ENCODE peak calls at places on chromosomes 4 and X, in nine cellular contexts. K, X, R, G, Q, Y, I, Z and O are unnamed samples. For H3K4me1, the result is how much of the 10 kb centered on the place peaks cover.

GRCh38 chr4:60396680-60397079 is 803.4 kb upstream of the ADGRL3 start:
- DNase-seq in K (no peak), X (no peak), R (no peak), G (no peak), Q (no peak), Y (no peak), I (no peak), Z (no peak), O (no peak)

GRCh38 chr4:155809835-155810234 is 51.0 kb downstream of the GUCY1B1 start:
- DNase-seq in K (no peak), X (peak), R (peak), G (no peak), Q (peak), Y (no peak), I (no peak), Z (peak), O (no peak)

GRCh38 chrX:39251995-39252394 is 450.7 kb downstream of the MID1IP1 start:
- DNase-seq in K (no peak), X (no peak), R (no peak), G (no peak), Q (no peak), Y (no peak), I (no peak), Z (no peak), O (no peak)

GRCh38 chrX:41452565-41452964 is 5.4 kb downstream of the NYX start:
- DNase-seq in K (no peak), X (no peak), R (no peak), G (no peak), Q (no peak), Y (no peak), I (no peak), Z (no peak), O (no peak)

GRCh38 chr4:139015948-139016451 is 419 bp downstream of the NOCT start:
- DNase-seq in K (peak), X (no peak), R (no peak), G (peak), Q (no peak), Y (peak), I (peak), Z (peak), O (no peak)

GRCh38 chr4:98566491-98567008 is 91.9 kb downstream of the TSPAN5 start:
- DNase-seq in K (no peak), X (no peak), R (no peak), G (peak), Q (no peak), Y (no peak), I (no peak), Z (peak), O (no peak)

GRCh38 chrX:16838202-16839066 is 31.7 kb downstream of the RBBP7 start:
- DNase-seq in K (peak), X (peak), R (no peak), G (no peak), Q (no peak), Y (peak), I (peak), Z (peak), O (no peak)

GRCh38 chr4:112327950-112328349 is 30.8 kb downstream of the ALPK1 start:
- DNase-seq in K (no peak), X (peak), R (peak), G (peak), Q (no peak), Y (no peak), I (no peak), Z (peak), O (no peak)

GRCh38 chr4:19224820-19225219 is 1026.9 kb upstream of the SLIT2 start:
- DNase-seq in K (no peak), X (peak), R (no peak), G (no peak), Q (no peak), Y (no peak), I (no peak), Z (peak), O (no peak)

GRCh38 chrX:133859860-133860259 is 125.5 kb downstream of the GPC3 start:
- DNase-seq in K (no peak), X (no peak), R (no peak), G (no peak), Q (peak), Y (no peak), I (peak), Z (no peak), O (peak)

GRCh38 chrX:130874751-130875150 is 28.3 kb downstream of the ENOX2 start:
- DNase-seq in K (no peak), X (no peak), R (no peak), G (no peak), Q (no peak), Y (no peak), I (no peak), Z (no peak), O (no peak)

GRCh38 chrX:57313583-57314215 is 27.2 kb downstream of the FAAH2 start:
- DNase-seq in K (no peak), X (no peak), R (no peak), G (no peak), Q (no peak), Y (no peak), I (no peak), Z (no peak), O (no peak)

GRCh38 chr4:169707958-169708643 is 49.6 kb downstream of the HPF1 start:
- DNase-seq in K (no peak), X (no peak), R (no peak), G (no peak), Q (no peak), Y (no peak), I (no peak), Z (no peak), O (no peak)

GRCh38 chr4:3871181-3871852 is 105.1 kb downstream of the ADRA2C start:
- DNase-seq in K (no peak), X (peak), R (peak), G (peak), Q (no peak), Y (no peak), I (no peak), Z (peak), O (no peak)

GRCh38 chr4:8453957-8454356 is 13.4 kb downstream of the TRMT44 start:
- DNase-seq in K (no peak), X (no peak), R (no peak), G (no peak), Q (no peak), Y (no peak), I (no peak), Z (no peak), O (no peak)

GRCh38 chr4:177356191-177356590 is 46.5 kb downstream of the NEIL3 start:
- DNase-seq in K (no peak), X (no peak), R (no peak), G (no peak), Q (no peak), Y (no peak), I (no peak), Z (no peak), O (no peak)

GRCh38 chr4:75099321-75099720 is 166.4 kb downstream of the PARM1 start:
- DNase-seq in K (no peak), X (no peak), R (no peak), G (no peak), Q (no peak), Y (no peak), I (no peak), Z (no peak), O (no peak)

GRCh38 chr4:87975466-87975865 is at the start of gene SPP1:
- DNase-seq in K (no peak), X (peak), R (no peak), G (peak), Q (no peak), Y (no peak), I (no peak), Z (peak), O (no peak)

GRCh38 chr4:99755223-99755944 is 61.2 kb upstream of the DAPP1 start:
- DNase-seq in K (no peak), X (no peak), R (no peak), G (no peak), Q (no peak), Y (no peak), I (no peak), Z (no peak), O (no peak)

GRCh38 chr4:147299205-147299604 is 181.7 kb upstream of the EDNRA start:
- DNase-seq in K (no peak), X (no peak), R (no peak), G (no peak), Q (no peak), Y (no peak), I (no peak), Z (no peak), O (no peak)

GRCh38 chrX:112808651-112809050 is 32.0 kb downstream of the AMOT start:
- DNase-seq in K (no peak), X (no peak), R (no peak), G (no peak), Q (no peak), Y (no peak), I (no peak), Z (no peak), O (no peak)

GRCh38 chr4:3022651-3023050 is 51.7 kb downstream of the HTT-AS start:
- DNase-seq in K (no peak), X (no peak), R (no peak), G (no peak), Q (no peak), Y (no peak), I (no peak), Z (no peak), O (no peak)

GRCh38 chr4:110155632-110156031 is 42.8 kb downstream of the ELOVL6 start:
- DNase-seq in K (no peak), X (no peak), R (no peak), G (no peak), Q (no peak), Y (no peak), I (no peak), Z (no peak), O (no peak)

GRCh38 chr4:174521800-174522182 is 497 bp downstream of the HPGD start:
- DNase-seq in K (no peak), X (peak), R (peak), G (peak), Q (no peak), Y (peak), I (no peak), Z (no peak), O (no peak)

GRCh38 chr4:13647012-13647411 is 19.5 kb upstream of the BOD1L1 start:
- DNase-seq in K (no peak), X (no peak), R (no peak), G (no peak), Q (no peak), Y (no peak), I (no peak), Z (no peak), O (no peak)

GRCh38 chrX:2692221-2693122 is 1.4 kb downstream of the CD99 start:
- DNase-seq in K (peak), X (peak), R (no peak), G (peak), Q (no peak), Y (no peak), I (no peak), Z (peak), O (no peak)

GRCh38 chrX:30690330-30690729 is 37.1 kb downstream of the GK start:
- DNase-seq in K (no peak), X (no peak), R (no peak), G (no peak), Q (no peak), Y (no peak), I (no peak), Z (no peak), O (no peak)

GRCh38 chr4:41692717-41693345 is 55.7 kb downstream of the PHOX2B start:
- DNase-seq in K (no peak), X (peak), R (no peak), G (peak), Q (peak), Y (peak), I (no peak), Z (peak), O (no peak)

GRCh38 chr4:24690436-24690835 is 104.9 kb upstream of the SOD3 start:
- DNase-seq in K (peak), X (no peak), R (no peak), G (no peak), Q (no peak), Y (no peak), I (no peak), Z (no peak), O (no peak)

GRCh38 chr4:108851346-108851745 is 88.5 kb upstream of the ETNPPL start:
- DNase-seq in K (no peak), X (no peak), R (no peak), G (no peak), Q (no peak), Y (no peak), I (no peak), Z (no peak), O (no peak)

GRCh38 chrX:114178126-114178525 is 405.8 kb upstream of the HTR2C start:
- DNase-seq in K (no peak), X (no peak), R (no peak), G (no peak), Q (no peak), Y (no peak), I (no peak), Z (no peak), O (no peak)

GRCh38 chrX:134171661-134172587 is 65.1 kb upstream of the CCDC160 start:
- DNase-seq in K (peak), X (peak), R (peak), G (peak), Q (peak), Y (peak), I (peak), Z (peak), O (no peak)

GRCh38 chr4:17616283-17616682 is 1.8 kb downstream of the MED28 start:
- DNase-seq in K (no peak), X (no peak), R (no peak), G (no peak), Q (no peak), Y (no peak), I (no peak), Z (no peak), O (no peak)
- H3K27ac ChIP-seq in K (no peak), X (no peak), R (no peak), G (no peak), Q (no peak), Y (no peak), I (no peak), Z (no peak), O (no peak)

DNA sequence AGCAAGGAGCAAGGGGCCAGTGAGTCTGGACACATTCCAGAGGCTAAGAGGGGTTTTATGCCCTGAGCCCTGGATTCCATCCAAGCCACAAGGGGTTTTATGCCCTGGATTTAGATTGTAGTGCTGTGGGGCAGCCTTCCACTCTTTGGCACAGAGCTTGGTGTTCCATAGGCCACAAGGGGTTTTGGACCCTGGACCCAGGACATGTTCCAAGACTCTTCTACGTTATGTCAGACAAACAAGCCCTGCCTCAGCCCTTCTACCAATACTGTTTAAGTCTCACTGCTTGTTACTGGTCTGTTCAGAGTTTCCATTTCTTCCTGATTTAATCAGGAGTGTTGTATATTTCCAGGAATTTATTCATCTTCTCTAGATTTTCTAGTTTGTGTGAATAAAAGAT is 12.8 kb upstream of the SCARB2 start:
- DNase-seq in K (no peak), X (no peak), R (no peak), G (no peak), Q (no peak), Y (no peak), I (no peak), Z (no peak), O (no peak)
- H3K4me3 ChIP-seq in K (no peak), X (no peak), R (no peak), G (no peak), Q (no peak), Y (no peak), I (no peak), Z (no peak), O (no peak)

GRCh38 chr4:38675167-38676121 is 11.4 kb downstream of the KLF3 start:
- DNase-seq in K (peak), X (peak), R (peak), G (peak), Q (peak), Y (peak), I (peak), Z (peak), O (peak)

GRCh38 chr4:38677466-38677865 is 13.5 kb downstream of the KLF3 start:
- DNase-seq in K (no peak), X (no peak), R (no peak), G (peak), Q (no peak), Y (no peak), I (no peak), Z (no peak), O (no peak)

GRCh38 chr4:38681283-38682066 is 17.5 kb downstream of the KLF3 start:
- DNase-seq in K (no peak), X (no peak), R (no peak), G (peak), Q (no peak), Y (no peak), I (no peak), Z (no peak), O (no peak)

GRCh38 chr4:38676986-38677385 is 13.0 kb downstream of the KLF3 start:
- DNase-seq in K (no peak), X (no peak), R (no peak), G (peak), Q (no peak), Y (no peak), I (no peak), Z (no peak), O (no peak)

DNA sequence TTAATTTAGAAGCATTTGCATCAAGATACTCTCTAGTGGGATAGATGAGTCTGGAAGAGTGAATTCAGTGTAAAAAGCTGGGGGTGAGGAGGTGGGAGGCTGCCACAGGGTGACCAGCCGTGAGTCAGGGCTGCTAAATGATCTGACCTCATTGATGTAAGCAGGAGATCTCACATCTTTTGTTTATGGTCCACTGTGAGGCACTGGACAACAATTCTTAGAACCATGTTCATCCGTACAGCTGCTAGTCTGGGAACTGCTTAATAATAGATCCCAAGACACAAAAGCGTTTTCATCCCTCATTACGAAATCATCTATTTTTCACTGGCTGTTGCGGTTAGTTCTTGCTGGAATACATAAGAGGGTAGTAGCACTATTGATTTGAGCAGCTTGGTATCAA is 14.1 kb downstream of the KLF3 start:
- DNase-seq in K (no peak), X (no peak), R (no peak), G (peak), Q (peak), Y (peak), I (no peak), Z (no peak), O (no peak)
- H3K4me1 ChIP-seq in K (half or more), X (under half), R (half or more), G (under half), Q (half or more), Y (half or more), I (half or more), Z (under half), O (under half)

GRCh38 chrX:46545111-46546005 is at the start of gene ZNF674:
- DNase-seq in K (peak), X (peak), R (peak), G (peak), Q (peak), Y (peak), I (peak), Z (peak), O (peak)
- H3K27ac ChIP-seq in K (peak), X (no peak), R (peak), G (no peak), Q (peak), Y (peak), I (peak), Z (peak), O (peak)

DNA sequence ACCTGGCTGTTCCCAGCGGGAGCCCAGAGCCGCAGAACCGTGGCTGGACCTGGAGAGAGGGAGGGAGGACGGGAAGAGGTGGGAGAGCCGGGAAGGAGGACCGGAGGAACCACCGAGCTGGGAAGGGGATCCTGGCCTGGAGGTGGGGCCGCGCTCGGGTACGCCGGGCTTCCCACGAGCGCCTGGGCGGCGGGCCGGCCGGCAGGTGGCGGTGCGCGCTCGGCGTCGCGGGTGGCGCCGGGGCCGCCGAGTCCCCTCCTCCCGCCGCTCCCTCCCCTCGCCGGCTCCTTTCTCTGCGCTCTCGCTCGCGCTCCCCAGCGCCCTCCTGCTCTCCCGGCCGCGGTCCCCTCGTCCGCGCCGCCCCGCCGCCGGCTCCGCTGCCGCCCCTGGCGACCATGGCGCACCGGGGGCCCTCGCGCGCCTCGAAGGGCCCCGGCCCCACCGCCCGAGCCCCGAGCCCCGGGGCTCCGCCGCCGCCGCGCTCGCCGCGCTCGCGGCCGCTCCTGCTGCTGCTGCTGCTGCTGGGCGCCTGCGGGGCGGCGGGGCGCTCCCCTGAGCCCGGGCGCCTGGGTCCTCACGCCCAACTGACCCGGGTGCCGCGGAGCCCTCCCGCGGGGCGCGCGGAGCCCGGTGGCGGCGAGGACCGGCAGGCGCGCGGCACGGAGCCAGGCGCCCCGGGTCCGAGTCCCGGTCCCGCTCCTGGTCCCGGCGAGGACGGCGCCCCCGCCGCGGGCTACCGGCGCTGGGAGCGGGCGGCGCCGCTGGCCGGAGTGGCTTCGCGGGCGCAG is at the start of gene SORCS2:
- DNase-seq in K (peak), X (peak), R (peak), G (peak), Q (peak), Y (peak), I (peak), Z (peak), O (peak)
- H3K4me3 ChIP-seq in K (peak), X (peak), R (no peak), G (peak), Q (peak), Y (no peak), I (peak), Z (peak), O (peak)

DNA sequence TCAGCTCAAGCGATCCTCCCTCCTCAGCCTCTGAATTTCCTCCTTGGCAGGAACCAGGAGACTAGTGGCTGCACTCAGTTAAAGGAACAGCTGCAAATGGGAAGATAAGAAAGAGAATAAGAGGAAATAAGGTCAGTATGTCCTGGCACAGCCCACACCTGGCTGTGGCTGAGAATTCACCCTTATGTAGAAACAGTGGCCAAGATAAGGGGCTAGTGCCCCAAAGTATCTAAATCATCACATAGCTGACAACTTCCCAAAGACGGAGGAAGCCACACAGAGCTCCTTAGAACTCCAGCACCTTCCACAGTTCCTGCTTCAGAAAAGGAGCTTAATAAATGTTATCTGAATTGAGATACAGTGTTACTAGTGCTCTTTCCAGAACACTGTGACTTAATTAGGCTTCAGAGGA is 2.3 kb upstream of the CHIC2 start:
- DNase-seq in K (no peak), X (no peak), R (no peak), G (no peak), Q (no peak), Y (no peak), I (no peak), Z (no peak), O (no peak)
- H3K4me1 ChIP-seq in K (under half), X (under half), R (under half), G (under half), Q (under half), Y (under half), I (under half), Z (under half), O (under half)

DNA sequence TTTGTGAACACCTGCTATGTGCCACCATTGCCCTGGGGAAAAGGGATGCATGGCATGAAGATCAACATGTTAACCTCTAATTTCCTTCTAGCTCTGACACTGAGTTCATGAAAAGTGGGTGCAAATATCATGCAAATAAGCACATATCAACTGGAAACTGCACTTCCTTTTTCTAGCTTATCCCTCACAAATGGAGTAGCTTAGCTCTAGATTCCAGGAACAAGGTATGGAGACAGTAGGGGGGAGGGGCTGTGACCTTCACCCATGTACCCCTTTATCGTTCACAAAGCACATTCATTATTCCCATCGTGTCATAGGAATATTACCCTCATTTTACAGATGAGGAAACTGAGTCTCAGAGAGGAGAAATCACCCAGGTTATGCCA is 37.4 kb downstream of the STARD8 start:
- DNase-seq in K (no peak), X (no peak), R (no peak), G (no peak), Q (no peak), Y (no peak), I (no peak), Z (no peak), O (no peak)
- H3K27ac ChIP-seq in K (peak), X (no peak), R (no peak), G (no peak), Q (peak), Y (peak), I (no peak), Z (no peak), O (peak)